ENCODE peak calls at places on chromosomes 16 and 17, in five cellular contexts. Z is tibial artery; K is mammary epithelial cell; S is spleen; Y is CD8-positive, alpha-beta T cell. V is an unnamed sample.

GRCh38 chr17:57379237-57380054 is 123.1 kb downstream of the MSI2 start:
- DNase-seq in Z (no peak), K (no peak), S (no peak), Y (no peak), V (no peak)

GRCh38 chr17:66633322-66633965 is 201.5 kb upstream of the CACNG5 start:
- DNase-seq in Z (no peak), K (no peak), S (no peak), Y (peak; percentile 33), V (no peak)

GRCh38 chr17:1834378-1835149 is 4.8 kb downstream of the RPA1 start:
- DNase-seq in Z (no peak), K (no peak), S (no peak), Y (no peak), V (no peak)

GRCh38 chr16:59324462-59324861 is 590.3 kb upstream of the GOT2 start:
- DNase-seq in Z (no peak), K (no peak), S (no peak), Y (no peak), V (no peak)

GRCh38 chr16:70782237-70782636 is 18.7 kb downstream of the VAC14 start:
- DNase-seq in Z (no peak), K (peak; percentile 55), S (no peak), Y (no peak), V (peak; percentile 52)

GRCh38 chr16:3444032-3444388 is 530 bp downstream of the NAA60 start:
- DNase-seq in Z (no peak), K (peak; percentile 74), S (no peak), Y (no peak), V (no peak)

GRCh38 chr17:16962804-16963203 is 9.1 kb downstream of the TNFRSF13B start:
- DNase-seq in Z (no peak), K (no peak), S (no peak), Y (no peak), V (no peak)

GRCh38 chr17:7650509-7651096 is at the start of gene ATP1B2:
- DNase-seq in Z (peak; percentile 59), K (peak; percentile 20), S (peak; percentile 90), Y (peak; percentile 74), V (peak; percentile 78)

GRCh38 chr16:66899945-66900688 is 18.6 kb downstream of the CDH16 start:
- DNase-seq in Z (peak; percentile 86), K (peak; percentile 41), S (no peak), Y (no peak), V (peak; percentile 87)

GRCh38 chr17:57535652-57536018 is 209.5 kb downstream of the CCDC182 start:
- DNase-seq in Z (no peak), K (no peak), S (no peak), Y (no peak), V (no peak)

GRCh38 chr17:14808425-14808824 is 456.7 kb downstream of the PMP22 start:
- DNase-seq in Z (no peak), K (no peak), S (no peak), Y (no peak), V (no peak)

GRCh38 chr17:49031965-49032928 is 35.1 kb downstream of the IGF2BP1 start:
- DNase-seq in Z (no peak), K (peak; percentile 59), S (no peak), Y (peak; percentile 36), V (no peak)

GRCh38 chr17:27613425-27613824 is 17.6 kb upstream of the LGALS9 start:
- DNase-seq in Z (no peak), K (no peak), S (peak; percentile 47), Y (no peak), V (no peak)

GRCh38 chr16:16857603-16858283 is 478.8 kb downstream of the NPIPA7 start:
- DNase-seq in Z (no peak), K (no peak), S (no peak), Y (no peak), V (no peak)

GRCh38 chr17:59634632-59635561 is 15.2 kb downstream of the CLTC start:
- DNase-seq in Z (no peak), K (peak; percentile 62), S (no peak), Y (no peak), V (no peak)

GRCh38 chr17:45700171-45701090 is 83.7 kb upstream of the CRHR1 start:
- DNase-seq in Z (no peak), K (peak; percentile 16), S (no peak), Y (no peak), V (no peak)

GRCh38 chr17:5226940-5227878 is 7.5 kb downstream of the SCIMP start:
- DNase-seq in Z (no peak), K (no peak), S (peak; percentile 87), Y (peak; percentile 59), V (peak; percentile 67)

GRCh38 chr17:27630607-27631408 is at the start of gene LGALS9:
- DNase-seq in Z (no peak), K (peak; percentile 29), S (peak; percentile 84), Y (peak; percentile 42), V (no peak)

GRCh38 chr16:69858196-69859104 is 92.7 kb upstream of the CLEC18A start:
- DNase-seq in Z (no peak), K (no peak), S (no peak), Y (no peak), V (no peak)

GRCh38 chr17:60769327-60769726 is 91.7 kb downstream of the BCAS3 start:
- DNase-seq in Z (no peak), K (no peak), S (no peak), Y (no peak), V (no peak)

GRCh38 chr16:66681676-66682075 is 14.9 kb downstream of the CMTM4 start:
- DNase-seq in Z (no peak), K (peak; percentile 64), S (no peak), Y (no peak), V (no peak)

GRCh38 chr17:57068707-57069106 is 16.3 kb upstream of the AKAP1 start:
- DNase-seq in Z (no peak), K (no peak), S (no peak), Y (no peak), V (no peak)

DNA sequence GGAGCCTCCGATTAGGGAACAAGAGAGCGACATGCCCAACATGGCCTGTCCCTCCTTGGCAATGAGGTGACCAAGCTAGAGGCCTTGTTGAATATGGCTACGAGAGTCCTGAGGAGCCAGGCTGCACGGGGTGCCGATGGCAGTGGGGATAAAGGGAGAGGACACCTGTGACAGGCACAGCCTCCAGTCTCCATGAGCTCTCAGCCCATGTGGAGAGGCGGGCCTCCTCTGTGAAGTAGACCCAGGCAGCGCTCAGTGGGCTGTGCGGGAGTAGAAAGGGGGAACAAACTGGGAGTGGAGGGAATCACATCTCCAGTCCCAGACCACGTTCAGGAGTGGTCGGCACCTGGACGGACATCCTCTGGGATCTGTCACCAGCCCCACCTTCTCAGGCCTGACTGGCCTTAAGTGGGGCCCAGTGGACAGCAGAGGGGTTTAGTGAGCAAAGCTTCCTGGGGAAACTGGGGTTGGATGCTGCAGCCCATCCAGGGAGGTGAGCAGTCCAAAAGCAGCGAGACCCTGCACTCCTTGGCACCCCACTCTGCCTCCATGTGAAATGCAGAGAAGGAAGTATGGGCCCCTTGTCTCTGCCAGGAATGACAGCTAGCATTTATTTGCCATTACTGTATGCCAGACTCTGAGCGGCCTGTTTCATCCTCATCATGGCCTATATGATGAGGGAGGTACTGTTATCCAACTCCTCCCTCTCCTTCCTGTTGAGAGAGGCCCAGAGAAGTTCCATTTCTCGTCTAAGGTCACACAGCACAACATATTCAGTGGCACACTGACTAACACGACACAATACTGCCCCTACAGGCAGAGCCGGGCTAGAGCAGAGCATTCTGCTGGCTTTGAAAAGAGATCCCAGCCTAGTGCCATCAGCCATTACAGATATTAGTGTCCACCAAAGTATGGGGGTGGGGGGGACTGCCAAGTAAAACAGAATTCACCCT is 4.5 kb upstream of the TMEM92 start:
- DNase-seq in Z (peak; percentile 87), K (peak; percentile 41), S (peak; percentile 80), Y (peak; percentile 54), V (peak; percentile 82)
- TF ChIP-seq CTCF in Z (peak; percentile 80), K (peak; percentile 82), S (peak; percentile 75), Y (peak; percentile 73), V (peak; percentile 74)

GRCh38 chr17:73952498-73953205 is 250.8 kb upstream of the RPL38 start:
- DNase-seq in Z (no peak), K (no peak), S (peak; percentile 84), Y (peak; percentile 16), V (peak; percentile 77)

GRCh38 chr17:73949903-73950302 is 253.6 kb upstream of the RPL38 start:
- DNase-seq in Z (no peak), K (no peak), S (no peak), Y (no peak), V (no peak)

GRCh38 chr17:73950515-73950914 is 253.0 kb upstream of the RPL38 start:
- DNase-seq in Z (no peak), K (no peak), S (no peak), Y (no peak), V (no peak)

GRCh38 chr17:73953206-73954033 is 250.1 kb upstream of the RPL38 start:
- DNase-seq in Z (no peak), K (no peak), S (no peak), Y (no peak), V (no peak)

GRCh38 chr17:73952136-73952497 is 251.4 kb upstream of the RPL38 start:
- DNase-seq in Z (no peak), K (no peak), S (no peak), Y (no peak), V (no peak)
- H3K4me3 ChIP-seq in Z (peak overlapping the region; percentile 1), K (no peak overlapping the region), S (peak overlapping the region; percentile 14), Y (peak overlapping the region; percentile 21), V (peak overlapping the region; percentile 36)

DNA sequence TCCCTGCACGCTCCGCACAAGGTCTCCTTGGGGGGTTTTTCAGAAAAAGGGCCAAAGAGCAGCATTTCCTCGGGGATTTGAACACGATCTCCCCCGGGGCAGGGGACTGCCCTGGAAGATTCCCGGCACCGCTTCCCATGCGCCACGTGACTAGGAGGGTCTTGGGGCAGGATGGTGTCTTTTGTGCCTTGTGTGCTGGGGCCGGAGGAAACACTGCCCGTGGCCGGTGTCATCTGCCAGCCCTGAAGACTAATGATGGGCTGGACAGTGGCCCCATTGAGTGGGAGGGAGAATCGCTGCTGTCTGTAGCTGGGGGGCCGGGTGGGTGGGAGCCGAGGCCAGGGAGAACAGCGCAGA is 315.1 kb downstream of the SEC14L1 start:
- DNase-seq in Z (no peak), K (no peak), S (peak; percentile 77), Y (no peak), V (no peak)
- H3K4me1 ChIP-seq in Z (peaks cover 41% of the 10 kb centered on the region), K (peaks cover 54% of the 10 kb centered on the region), S (peaks cover 72% of the 10 kb centered on the region), Y (peaks cover 65% of the 10 kb centered on the region), V (peaks cover 60% of the 10 kb centered on the region)

GRCh38 chr16:81889896-81890634 is 111.0 kb downstream of the PLCG2 start:
- DNase-seq in Z (peak; percentile 38), K (peak; percentile 51), S (no peak), Y (peak; percentile 54), V (no peak)

GRCh38 chr16:81883235-81883634 is 104.1 kb downstream of the PLCG2 start:
- DNase-seq in Z (no peak), K (no peak), S (no peak), Y (no peak), V (no peak)

GRCh38 chr16:81888520-81889394 is 109.7 kb downstream of the PLCG2 start:
- DNase-seq in Z (no peak), K (no peak), S (no peak), Y (no peak), V (no peak)

GRCh38 chr16:81882559-81882958 is 103.5 kb downstream of the PLCG2 start:
- DNase-seq in Z (no peak), K (no peak), S (no peak), Y (no peak), V (no peak)

DNA sequence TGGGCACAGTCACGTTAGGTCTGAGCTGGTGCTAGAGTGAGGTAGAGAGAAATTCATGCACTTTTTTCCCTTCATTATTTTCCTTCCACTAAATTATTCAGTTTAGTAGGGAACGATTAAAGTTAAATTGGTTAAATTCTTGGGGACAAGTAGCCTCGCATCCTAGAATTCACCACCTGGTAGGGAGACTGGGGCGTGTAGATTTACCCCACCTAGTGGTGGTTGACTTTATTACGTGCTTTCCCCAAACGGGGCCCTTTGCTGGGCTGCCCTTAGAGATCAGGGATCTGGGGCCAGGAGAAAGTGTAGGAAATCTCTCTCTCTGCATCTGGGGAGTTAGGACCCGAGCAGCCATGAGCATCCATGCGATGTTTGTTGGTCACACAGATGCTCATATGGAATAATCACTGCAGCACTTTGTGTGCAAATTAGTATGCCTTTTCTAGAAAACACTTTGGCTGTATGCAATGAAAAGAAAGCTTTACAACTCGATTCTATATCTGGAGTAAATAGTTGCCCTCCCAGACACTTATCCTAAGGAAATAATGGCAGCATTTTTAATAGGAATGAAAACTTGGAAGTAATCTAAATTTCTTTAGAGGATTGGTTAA is 107.0 kb downstream of the PLCG2 start:
- DNase-seq in Z (no peak), K (no peak), S (no peak), Y (peak; percentile 15), V (no peak)
- TF ChIP-seq CTCF in Z (peak; percentile 22), K (peak; percentile 83), S (peak; percentile 42), Y (peak; percentile 68), V (peak; percentile 67)

V was measured in upper lobe of right lung.